ENCODE peak calls at places on chromosomes 5 and 9, in four cellular contexts. S is PC-9, A is IMR-90, R is hepatocyte. D is an unnamed sample.

GRCh38 chr5:132008163-132008473 is 3.3 kb downstream of the ACSL6 start:
- DNase-seq in S (no peak), A (no peak), R (no peak), D (no peak)

GRCh38 chr9:120689860-120690259 is 24.4 kb downstream of the MEGF9 start:
- DNase-seq in S (no peak), A (peak), R (no peak), D (no peak)

GRCh38 chr5:120504057-120504456 is 40.0 kb downstream of the PRR16 start:
- DNase-seq in S (no peak), A (no peak), R (no peak), D (no peak)

GRCh38 chr9:87076825-87077224 is 129.5 kb upstream of the GAS1 start:
- DNase-seq in S (no peak), A (peak), R (no peak), D (peak)

GRCh38 chr9:87359264-87359663 is 138.4 kb upstream of the DAPK1 start:
- DNase-seq in S (no peak), A (no peak), R (no peak), D (no peak)

GRCh38 chr5:42756630-42757601 is at the start of gene CCDC152:
- DNase-seq in S (no peak), A (peak), R (no peak), D (no peak)

GRCh38 chr5:132528866-132529634 is 14.3 kb downstream of the IL5 start:
- DNase-seq in S (no peak), A (no peak), R (no peak), D (no peak)

GRCh38 chr9:93072383-93072795 is 13.9 kb downstream of the SUSD3 start:
- DNase-seq in S (no peak), A (peak), R (no peak), D (no peak)

GRCh38 chr5:117623042-117623815 is 1048.6 kb upstream of the SEMA6A start:
- DNase-seq in S (no peak), A (peak), R (peak), D (peak)

GRCh38 chr9:75418518-75418917 is 330.2 kb downstream of the OSTF1 start:
- DNase-seq in S (no peak), A (no peak), R (no peak), D (no peak)
- H3K4me2 ChIP-seq in S (no peak), A (no peak), R (no peak), D (no peak)

GRCh38 chr5:149406203-149406978 is 27.3 kb upstream of the IL17B start:
- DNase-seq in S (no peak), A (peak), R (no peak), D (no peak)

GRCh38 chr5:149409268-149409948 is 30.3 kb upstream of the IL17B start:
- DNase-seq in S (no peak), A (no peak), R (no peak), D (no peak)

GRCh38 chr5:149406979-149407306 is 27.9 kb upstream of the IL17B start:
- DNase-seq in S (no peak), A (no peak), R (no peak), D (no peak)

GRCh38 chr5:149408252-149409099 is 29.4 kb upstream of the IL17B start:
- DNase-seq in S (no peak), A (no peak), R (no peak), D (no peak)

DNA sequence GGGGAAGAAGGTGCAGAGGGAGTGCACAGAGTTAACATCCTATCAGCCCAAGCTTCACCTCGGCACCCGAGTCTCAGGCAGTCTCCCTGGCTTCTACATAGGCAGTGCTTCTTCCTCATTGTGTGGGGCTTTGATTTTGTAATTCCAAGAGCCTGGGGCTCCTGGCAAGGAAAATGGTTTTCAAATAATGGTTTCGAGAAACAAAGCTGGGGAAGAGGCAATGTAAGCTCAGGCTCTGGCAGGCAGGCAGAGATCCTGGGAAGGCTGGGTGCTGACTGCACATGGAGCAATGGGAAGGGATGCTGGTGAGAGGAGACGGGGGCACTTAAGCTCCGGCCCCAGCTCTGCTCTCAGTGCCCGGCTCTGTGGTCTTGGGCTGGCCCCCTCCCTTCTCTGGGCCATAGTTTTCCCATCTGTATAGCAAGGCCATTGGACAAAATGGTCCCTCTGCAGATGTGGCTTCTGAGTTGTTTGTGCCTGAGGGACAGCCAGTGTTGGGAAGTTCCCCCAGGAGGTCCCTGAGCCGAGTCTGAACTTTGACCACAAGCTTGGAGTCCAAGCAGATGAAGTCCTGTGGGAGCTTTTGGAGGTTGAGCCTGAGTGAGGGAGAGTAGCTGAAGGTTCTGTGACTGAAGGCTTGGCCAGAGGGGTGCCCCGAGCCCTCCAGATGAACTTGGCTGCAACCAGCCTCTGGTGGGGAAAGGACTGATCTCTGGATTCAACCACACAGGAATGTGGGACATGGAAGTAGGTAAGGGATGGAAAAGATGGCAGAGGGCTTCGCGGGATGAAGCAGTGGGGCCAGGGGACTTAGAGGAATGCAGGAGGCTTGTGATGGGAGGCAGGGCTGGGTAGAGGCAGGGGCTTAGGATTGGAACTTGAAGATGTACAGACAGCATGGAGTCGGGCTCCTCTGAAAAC is 28.5 kb upstream of the IL17B start:
- DNase-seq in S (no peak), A (no peak), R (peak), D (no peak)
- H3K4me3 ChIP-seq in S (no peak), A (peak), R (no peak), D (peak)

DNA sequence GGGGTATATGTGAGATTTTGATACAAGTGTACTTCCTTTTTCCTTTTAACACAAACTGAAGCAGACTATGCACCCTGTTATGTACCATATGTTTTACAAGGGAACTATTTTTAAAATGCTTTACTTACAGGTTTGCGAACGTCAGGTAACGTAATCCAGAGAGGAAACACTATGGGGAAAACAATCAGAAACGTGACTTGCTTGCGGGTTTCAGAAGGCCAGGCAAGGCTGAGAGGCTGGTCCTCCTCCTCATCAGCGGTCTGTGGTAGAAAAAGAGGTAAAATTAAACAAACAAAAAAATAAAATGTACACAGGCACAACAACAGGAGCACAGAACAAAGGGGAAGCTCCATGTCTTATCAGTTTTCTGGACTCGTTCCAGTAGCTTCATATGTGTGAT is 141.2 kb downstream of the ACER2 start:
- DNase-seq in S (no peak), A (no peak), R (no peak), D (no peak)
- H3K4me2 ChIP-seq in S (no peak), A (no peak), R (no peak), D (no peak)

GRCh38 chr5:55994502-55994997 is at the start of gene IL6ST:
- DNase-seq in S (peak), A (peak), R (peak), D (peak)

GRCh38 chr5:55993013-55993412 is 1.8 kb downstream of the IL6ST start:
- DNase-seq in S (no peak), A (peak), R (no peak), D (no peak)

GRCh38 chr5:55989860-55990259 is 4.9 kb downstream of the IL6ST start:
- DNase-seq in S (no peak), A (no peak), R (no peak), D (no peak)

GRCh38 chr5:55993628-55994501 is 898 bp downstream of the IL6ST start:
- DNase-seq in S (peak), A (no peak), R (no peak), D (no peak)

DNA sequence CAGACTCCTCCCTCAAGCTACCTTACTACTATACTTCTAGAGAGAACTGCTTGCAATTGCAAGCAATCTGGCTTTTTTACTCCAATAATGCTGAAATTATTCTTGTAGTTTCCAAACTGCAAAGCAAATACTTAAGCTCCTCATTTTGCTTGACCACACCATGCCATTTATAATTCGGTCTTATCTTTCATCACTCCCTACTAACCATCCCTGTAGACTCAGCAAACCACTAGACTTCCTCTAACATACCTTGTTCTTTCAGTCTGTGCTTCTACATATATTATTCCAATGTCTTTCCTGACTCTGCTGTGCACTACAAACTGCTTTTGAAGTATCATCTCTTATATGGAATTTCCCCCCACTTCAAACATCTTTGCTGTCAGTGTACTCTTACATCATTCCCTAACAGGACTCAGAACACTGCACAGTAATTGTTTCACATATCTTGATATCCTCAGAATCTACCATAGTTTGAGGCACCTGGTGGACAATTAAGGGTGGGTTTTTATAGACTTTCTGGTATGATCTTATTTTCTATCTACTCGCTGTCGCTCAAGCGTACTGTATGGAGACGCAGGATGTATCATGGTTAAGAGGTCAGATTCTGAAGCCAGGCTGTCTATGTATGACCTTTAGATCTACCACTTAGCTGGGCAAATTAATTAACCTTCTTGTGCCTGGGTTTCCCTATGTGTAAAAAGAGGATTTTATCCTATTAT is 2.8 kb downstream of the IL6ST start:
- DNase-seq in S (no peak), A (no peak), R (no peak), D (peak)
- H3K4me3 ChIP-seq in S (peak), A (peak), R (peak), D (no peak)

DNA sequence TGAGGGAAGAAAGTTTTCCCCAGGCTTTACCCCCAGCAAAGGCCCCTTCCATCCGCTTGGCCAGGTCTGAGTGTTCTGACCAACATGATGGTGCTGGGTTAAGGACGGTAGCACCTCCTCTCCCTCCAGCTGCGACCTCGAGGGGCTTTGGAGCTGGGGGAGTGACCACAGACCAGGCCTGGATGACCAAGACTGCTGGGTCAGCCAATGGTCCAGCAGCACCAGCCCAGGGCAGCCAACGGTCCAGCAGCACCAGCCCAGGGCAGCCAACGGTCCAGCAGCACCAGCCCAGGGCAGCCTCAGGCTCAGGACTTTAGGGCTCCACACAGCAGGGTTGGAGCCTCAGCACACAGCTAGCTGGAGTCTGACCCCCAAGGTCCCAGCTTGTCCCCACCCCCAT is 57.2 kb upstream of the CNOT6 start:
- DNase-seq in S (no peak), A (no peak), R (no peak), D (no peak)
- H3K4me2 ChIP-seq in S (no peak), A (no peak), R (no peak), D (no peak)

GRCh38 chr5:80189201-80189600 is 66.6 kb downstream of the SERINC5 start:
- DNase-seq in S (no peak), A (no peak), R (no peak), D (no peak)
- H3K4me3 ChIP-seq in S (no peak), A (no peak), R (no peak), D (no peak)

GRCh38 chr5:55600086-55600485 is 65.3 kb upstream of the PLPP1 start:
- DNase-seq in S (no peak), A (no peak), R (no peak), D (no peak)
- H3K4me2 ChIP-seq in S (peak), A (no peak), R (peak), D (peak)

DNA sequence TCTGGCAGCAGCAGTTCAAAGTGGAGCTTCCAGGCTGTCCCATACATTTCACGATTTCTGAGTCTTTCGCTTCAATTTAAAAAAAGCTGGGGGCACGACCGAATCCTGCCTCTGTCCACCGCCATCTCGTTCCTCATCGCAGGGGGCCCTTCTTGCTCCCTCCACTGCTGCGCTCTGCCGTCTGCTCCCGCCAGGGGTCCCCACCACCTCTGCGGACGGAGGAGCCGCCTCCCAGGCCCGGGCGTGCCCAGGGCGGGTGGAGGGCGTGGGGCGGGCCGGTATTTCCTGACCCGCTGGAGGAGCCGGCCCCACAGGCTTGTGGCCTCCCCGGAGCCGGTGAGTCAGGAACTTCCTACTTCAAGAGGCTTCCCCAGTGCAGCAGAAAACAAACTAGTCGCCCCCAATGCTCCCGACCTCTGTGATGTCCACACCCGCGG is 50.4 kb downstream of the USP20 start:
- DNase-seq in S (peak), A (peak), R (peak), D (peak)
- H3K4me3 ChIP-seq in S (peak), A (no peak), R (no peak), D (no peak)

GRCh38 chr5:144203750-144204596 is 33.3 kb downstream of the KCTD16 start:
- DNase-seq in S (peak), A (peak), R (peak), D (peak)
- H3K4me2 ChIP-seq in S (no peak), A (no peak), R (peak), D (no peak)

DNA sequence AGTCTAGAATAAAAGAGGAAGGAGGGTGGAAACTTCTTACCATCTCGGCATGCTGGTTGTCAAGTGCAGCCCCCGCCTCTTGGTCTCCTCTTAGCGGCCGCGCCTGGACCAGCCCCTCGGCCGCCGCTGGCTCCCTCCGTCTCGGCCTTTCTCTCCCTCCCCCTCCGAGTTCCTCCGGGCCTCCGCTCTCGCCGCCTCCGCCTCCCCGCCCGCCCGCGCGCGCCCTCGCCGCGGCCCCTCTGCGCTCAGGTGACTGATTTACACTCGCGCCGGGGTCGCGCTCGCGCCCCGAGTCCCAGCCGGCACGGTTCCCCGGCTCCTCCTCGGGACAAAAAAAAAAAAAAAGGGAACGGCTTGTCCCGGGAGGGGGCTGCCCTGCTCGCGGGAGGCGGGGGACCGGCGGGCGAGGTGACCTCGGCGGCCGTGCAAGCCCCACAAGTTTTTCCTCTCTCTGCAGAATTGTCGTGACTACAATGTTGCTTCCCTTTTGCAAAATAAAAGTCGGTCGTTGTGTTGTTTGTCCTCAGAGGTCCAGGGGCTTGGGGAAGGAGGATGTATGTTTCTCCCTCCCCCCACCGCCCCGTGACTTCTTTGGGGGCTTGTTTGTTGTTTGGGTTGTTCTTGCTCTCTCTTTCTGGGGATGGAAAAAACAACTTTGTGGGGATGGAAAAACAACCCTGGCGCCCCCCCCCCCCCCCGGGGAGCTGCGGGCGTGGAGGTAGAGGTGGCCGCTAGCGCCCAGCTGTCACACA is at the start of gene BNC2:
- DNase-seq in S (no peak), A (peak), R (peak), D (peak)
- H3K4me3 ChIP-seq in S (peak), A (peak), R (peak), D (peak)